ENCODE peak calls at places on chromosomes 12 and 14, in six cellular contexts. One of them, this sample, is unnamed.

GRCh38 chr12:20426191-20426590 is 57.9 kb downstream of the PDE3A start:
- DNase-seq in iris pigment epithelial cell: peak; percentile 13
- DNase-seq in anterior cingulate cortex: no peak
- DNase-seq in hypothalamus: no peak
- DNase-seq in renal cortical epithelial cell: no peak
- DNase-seq in T-helper 22 cell: no peak
- DNase-seq in this sample: no peak

GRCh38 chr12:32125455-32126084 is 18.9 kb downstream of the BICD1 start:
- DNase-seq in anterior cingulate cortex: no peak
- DNase-seq in renal cortical epithelial cell: no peak
- DNase-seq in iris pigment epithelial cell: peak; percentile 66
- DNase-seq in T-helper 22 cell: no peak
- DNase-seq in hypothalamus: no peak
- DNase-seq in this sample: no peak

GRCh38 chr14:49975286-49975685 is 82.4 kb downstream of the ARF6 start:
- DNase-seq in renal cortical epithelial cell: peak; percentile 97
- DNase-seq in anterior cingulate cortex: no peak
- DNase-seq in T-helper 22 cell: no peak
- DNase-seq in iris pigment epithelial cell: peak; percentile 96
- DNase-seq in hypothalamus: no peak
- DNase-seq in this sample: no peak

GRCh38 chr14:56092761-56093160 is 25.4 kb upstream of the PELI2 start:
- DNase-seq in hypothalamus: no peak
- DNase-seq in iris pigment epithelial cell: peak; percentile 41
- DNase-seq in anterior cingulate cortex: no peak
- DNase-seq in renal cortical epithelial cell: peak; percentile 68
- DNase-seq in T-helper 22 cell: no peak
- DNase-seq in this sample: no peak

GRCh38 chr12:29039013-29039412 is 110.1 kb upstream of the FAR2 start:
- DNase-seq in renal cortical epithelial cell: no peak
- DNase-seq in T-helper 22 cell: no peak
- DNase-seq in hypothalamus: no peak
- DNase-seq in iris pigment epithelial cell: peak; percentile 91
- DNase-seq in anterior cingulate cortex: no peak
- DNase-seq in this sample: no peak

GRCh38 chr14:100778078-100778927 is 47.6 kb upstream of the MEG3 start:
- DNase-seq in hypothalamus: no peak
- DNase-seq in anterior cingulate cortex: no peak
- DNase-seq in renal cortical epithelial cell: no peak
- DNase-seq in T-helper 22 cell: no peak
- DNase-seq in iris pigment epithelial cell: no peak
- DNase-seq in this sample: no peak

GRCh38 chr12:2358986-2359658 is 306.3 kb downstream of the CACNA1C start:
- DNase-seq in iris pigment epithelial cell: no peak
- DNase-seq in renal cortical epithelial cell: no peak
- DNase-seq in T-helper 22 cell: no peak
- DNase-seq in hypothalamus: no peak
- DNase-seq in anterior cingulate cortex: no peak
- DNase-seq in this sample: no peak

GRCh38 chr14:101480747-101481530 is 80.4 kb upstream of the DIO3 start:
- DNase-seq in iris pigment epithelial cell: peak; percentile 81
- DNase-seq in hypothalamus: no peak
- DNase-seq in T-helper 22 cell: no peak
- DNase-seq in renal cortical epithelial cell: peak; percentile 37
- DNase-seq in anterior cingulate cortex: no peak
- DNase-seq in this sample: no peak

GRCh38 chr14:54642950-54643695 is 76.2 kb downstream of the SAMD4A start:
- DNase-seq in anterior cingulate cortex: no peak
- DNase-seq in hypothalamus: no peak
- DNase-seq in iris pigment epithelial cell: peak; percentile 63
- DNase-seq in T-helper 22 cell: no peak
- DNase-seq in renal cortical epithelial cell: no peak
- DNase-seq in this sample: no peak

GRCh38 chr14:96516351-96516750 is 14.2 kb downstream of the PAPOLA start:
- DNase-seq in T-helper 22 cell: no peak
- DNase-seq in anterior cingulate cortex: no peak
- DNase-seq in hypothalamus: no peak
- DNase-seq in renal cortical epithelial cell: no peak
- DNase-seq in iris pigment epithelial cell: no peak
- DNase-seq in this sample: no peak

GRCh38 chr12:57850924-57851323 is 4.4 kb upstream of the CTDSP2 start:
- DNase-seq in anterior cingulate cortex: no peak
- DNase-seq in iris pigment epithelial cell: no peak
- DNase-seq in renal cortical epithelial cell: no peak
- DNase-seq in T-helper 22 cell: no peak
- DNase-seq in hypothalamus: no peak
- DNase-seq in this sample: peak; percentile 52

GRCh38 chr12:45969084-45969483 is 21.3 kb downstream of the SCAF11 start:
- DNase-seq in hypothalamus: no peak
- DNase-seq in anterior cingulate cortex: no peak
- DNase-seq in renal cortical epithelial cell: no peak
- DNase-seq in iris pigment epithelial cell: peak; percentile 61
- DNase-seq in T-helper 22 cell: no peak
- DNase-seq in this sample: no peak

GRCh38 chr12:43766291-43766690 is 7.5 kb downstream of the IRAK4 start:
- DNase-seq in hypothalamus: no peak
- DNase-seq in anterior cingulate cortex: no peak
- DNase-seq in T-helper 22 cell: no peak
- DNase-seq in renal cortical epithelial cell: no peak
- DNase-seq in iris pigment epithelial cell: peak; percentile 44
- DNase-seq in this sample: no peak

GRCh38 chr14:30621354-30621953 is 665 bp upstream of the SCFD1 start:
- DNase-seq in iris pigment epithelial cell: peak; percentile 34
- DNase-seq in hypothalamus: peak; percentile 5
- DNase-seq in anterior cingulate cortex: peak; percentile 45
- DNase-seq in T-helper 22 cell: no peak
- DNase-seq in renal cortical epithelial cell: no peak
- DNase-seq in this sample: no peak

GRCh38 chr14:96091941-96092411 is 52.8 kb downstream of the C14orf132 start:
- DNase-seq in anterior cingulate cortex: no peak
- DNase-seq in renal cortical epithelial cell: no peak
- DNase-seq in iris pigment epithelial cell: no peak
- DNase-seq in T-helper 22 cell: no peak
- DNase-seq in hypothalamus: no peak
- DNase-seq in this sample: no peak

GRCh38 chr14:76724827-76725550 is 36.3 kb upstream of the VASH1 start:
- DNase-seq in renal cortical epithelial cell: no peak
- DNase-seq in iris pigment epithelial cell: no peak
- DNase-seq in T-helper 22 cell: no peak
- DNase-seq in anterior cingulate cortex: no peak
- DNase-seq in hypothalamus: no peak
- DNase-seq in this sample: no peak

GRCh38 chr12:131116437-131117117 is 162.9 kb downstream of the ADGRD1 start:
- DNase-seq in hypothalamus: peak; percentile 47
- DNase-seq in anterior cingulate cortex: no peak
- DNase-seq in T-helper 22 cell: no peak
- DNase-seq in iris pigment epithelial cell: peak; percentile 9
- DNase-seq in renal cortical epithelial cell: peak; percentile 37
- DNase-seq in this sample: no peak

GRCh38 chr14:70664698-70665447 is 23.2 kb downstream of the TTC9 start:
- DNase-seq in renal cortical epithelial cell: no peak
- DNase-seq in iris pigment epithelial cell: no peak
- DNase-seq in anterior cingulate cortex: no peak
- DNase-seq in hypothalamus: no peak
- DNase-seq in T-helper 22 cell: no peak
- DNase-seq in this sample: no peak

GRCh38 chr12:53066594-53066978 is 12.6 kb downstream of the SPRYD3 start:
- DNase-seq in iris pigment epithelial cell: no peak
- DNase-seq in hypothalamus: no peak
- DNase-seq in T-helper 22 cell: no peak
- DNase-seq in renal cortical epithelial cell: no peak
- DNase-seq in anterior cingulate cortex: no peak
- DNase-seq in this sample: no peak

GRCh38 chr14:73239463-73240241 is 2.3 kb downstream of the PAPLN start:
- DNase-seq in iris pigment epithelial cell: peak; percentile 78
- DNase-seq in anterior cingulate cortex: peak; percentile 58
- DNase-seq in renal cortical epithelial cell: peak; percentile 83
- DNase-seq in T-helper 22 cell: no peak
- DNase-seq in hypothalamus: peak; percentile 35
- DNase-seq in this sample: no peak

GRCh38 chr14:103581954-103582703 is 19.4 kb downstream of the COA8 start:
- DNase-seq in anterior cingulate cortex: no peak
- DNase-seq in renal cortical epithelial cell: no peak
- DNase-seq in iris pigment epithelial cell: no peak
- DNase-seq in T-helper 22 cell: no peak
- DNase-seq in hypothalamus: no peak
- DNase-seq in this sample: no peak

GRCh38 chr12:107404981-107405380 is 280.6 kb upstream of the PWP1 start:
- DNase-seq in renal cortical epithelial cell: peak; percentile 65
- DNase-seq in iris pigment epithelial cell: peak; percentile 64
- DNase-seq in anterior cingulate cortex: no peak
- DNase-seq in hypothalamus: no peak
- DNase-seq in T-helper 22 cell: no peak
- DNase-seq in this sample: no peak

GRCh38 chr12:22879203-22879602 is 254.2 kb downstream of the ETNK1 start:
- DNase-seq in T-helper 22 cell: no peak
- DNase-seq in anterior cingulate cortex: no peak
- DNase-seq in iris pigment epithelial cell: no peak
- DNase-seq in renal cortical epithelial cell: no peak
- DNase-seq in hypothalamus: no peak
- DNase-seq in this sample: no peak

GRCh38 chr14:95182379-95182778 is 25.1 kb upstream of the DICER1 start:
- DNase-seq in anterior cingulate cortex: no peak
- DNase-seq in iris pigment epithelial cell: no peak
- DNase-seq in renal cortical epithelial cell: no peak
- DNase-seq in T-helper 22 cell: no peak
- DNase-seq in hypothalamus: no peak
- DNase-seq in this sample: no peak

GRCh38 chr14:90383731-90384542 is 12.9 kb upstream of the CALM1 start:
- DNase-seq in hypothalamus: peak; percentile 69
- DNase-seq in T-helper 22 cell: peak; percentile 44
- DNase-seq in renal cortical epithelial cell: no peak
- DNase-seq in anterior cingulate cortex: peak; percentile 83
- DNase-seq in iris pigment epithelial cell: peak; percentile 64
- DNase-seq in this sample: no peak

GRCh38 chr12:89529738-89530137 is 3.9 kb upstream of the POC1B start:
- DNase-seq in anterior cingulate cortex: no peak
- DNase-seq in renal cortical epithelial cell: peak; percentile 69
- DNase-seq in T-helper 22 cell: no peak
- DNase-seq in hypothalamus: no peak
- DNase-seq in iris pigment epithelial cell: peak; percentile 59
- DNase-seq in this sample: no peak

GRCh38 chr14:47194051-47194450 is 481.4 kb downstream of the MDGA2 start:
- DNase-seq in iris pigment epithelial cell: peak; percentile 63
- DNase-seq in renal cortical epithelial cell: peak; percentile 50
- DNase-seq in anterior cingulate cortex: no peak
- DNase-seq in T-helper 22 cell: no peak
- DNase-seq in hypothalamus: no peak
- DNase-seq in this sample: no peak

GRCh38 chr12:118780939-118781338 is 200.4 kb upstream of the SRRM4 start:
- DNase-seq in renal cortical epithelial cell: no peak
- DNase-seq in iris pigment epithelial cell: no peak
- DNase-seq in anterior cingulate cortex: no peak
- DNase-seq in hypothalamus: no peak
- DNase-seq in T-helper 22 cell: no peak
- DNase-seq in this sample: no peak